ENCODE peak calls at places on chromosomes 13 and 19, in four cellular contexts. One of them, this sample, is unnamed.

GRCh38 chr13:74930402-74931165 is 551.4 kb downstream of the TBC1D4 start:
- DNase-seq in K562: no peak
- DNase-seq in WTC11: no peak
- DNase-seq in HCT116: no peak
- DNase-seq in this sample: no peak

GRCh38 chr19:5166262-5166661 is 174.3 kb downstream of the PTPRS start:
- DNase-seq in K562: no peak
- DNase-seq in HCT116: no peak
- DNase-seq in WTC11: no peak
- DNase-seq in this sample: no peak

GRCh38 chr13:31965361-31966066 is 66.1 kb upstream of the FRY start:
- DNase-seq in WTC11: no peak
- DNase-seq in K562: no peak
- DNase-seq in HCT116: no peak
- DNase-seq in this sample: no peak

GRCh38 chr13:19927117-19927734 is 31.3 kb upstream of the ZMYM2 start:
- DNase-seq in HCT116: peak
- DNase-seq in K562: no peak
- DNase-seq in WTC11: no peak
- DNase-seq in this sample: no peak

GRCh38 chr13:63307239-63307638 is 1891.6 kb upstream of the PCDH20 start:
- DNase-seq in K562: no peak
- DNase-seq in WTC11: no peak
- DNase-seq in HCT116: no peak
- DNase-seq in this sample: no peak

GRCh38 chr13:98374750-98375149 is 197.7 kb upstream of the RNF113B start:
- DNase-seq in HCT116: no peak
- DNase-seq in K562: no peak
- DNase-seq in WTC11: no peak
- DNase-seq in this sample: no peak

GRCh38 chr13:99124695-99125334 is 75.8 kb upstream of the UBAC2 start:
- DNase-seq in HCT116: peak
- DNase-seq in K562: peak
- DNase-seq in WTC11: no peak
- DNase-seq in this sample: no peak

GRCh38 chr19:7917292-7918061 is 2.7 kb upstream of the SNAPC2 start:
- DNase-seq in K562: no peak
- DNase-seq in HCT116: no peak
- DNase-seq in WTC11: peak
- DNase-seq in this sample: peak

GRCh38 chr13:78608705-78609463 is 5.5 kb upstream of the POU4F1 start:
- DNase-seq in K562: no peak
- DNase-seq in WTC11: peak
- DNase-seq in HCT116: no peak
- DNase-seq in this sample: no peak

GRCh38 chr13:30105381-30105780 is 202.0 kb downstream of the KATNAL1 start:
- DNase-seq in HCT116: no peak
- DNase-seq in K562: no peak
- DNase-seq in WTC11: peak
- DNase-seq in this sample: peak

GRCh38 chr13:66887088-66887487 is 343.0 kb downstream of the PCDH9 start:
- DNase-seq in HCT116: no peak
- DNase-seq in WTC11: no peak
- DNase-seq in K562: no peak
- DNase-seq in this sample: no peak

GRCh38 chr13:25174304-25174703 is 2.2 kb upstream of the AMER2 start:
- DNase-seq in K562: no peak
- DNase-seq in HCT116: no peak
- DNase-seq in WTC11: no peak
- DNase-seq in this sample: no peak

GRCh38 chr13:98741741-98742435 is 10.6 kb downstream of the SLC15A1 start:
- DNase-seq in HCT116: no peak
- DNase-seq in K562: no peak
- DNase-seq in WTC11: no peak
- DNase-seq in this sample: no peak

GRCh38 chr13:24916464-24916863 is 152.5 kb downstream of the RNF17 start:
- DNase-seq in K562: no peak
- DNase-seq in WTC11: no peak
- DNase-seq in HCT116: no peak
- DNase-seq in this sample: no peak

GRCh38 chr19:4730740-4731171 is 7.1 kb upstream of the DPP9 start:
- DNase-seq in HCT116: peak
- DNase-seq in K562: peak
- DNase-seq in WTC11: peak
- DNase-seq in this sample: peak

GRCh38 chr19:14158276-14159023 is 22.1 kb upstream of the ASF1B start:
- DNase-seq in HCT116: no peak
- DNase-seq in K562: no peak
- DNase-seq in WTC11: no peak
- DNase-seq in this sample: no peak

GRCh38 chr13:30679483-30680330 is 55.6 kb upstream of the ALOX5AP start:
- DNase-seq in K562: no peak
- DNase-seq in WTC11: peak
- DNase-seq in HCT116: no peak
- DNase-seq in this sample: no peak

GRCh38 chr19:42166336-42166735 is 34.1 kb upstream of the POU2F2 start:
- DNase-seq in HCT116: no peak
- DNase-seq in K562: no peak
- DNase-seq in WTC11: no peak
- DNase-seq in this sample: no peak

GRCh38 chr13:39257642-39258041 is 219.4 kb downstream of the NHLRC3 start:
- DNase-seq in K562: no peak
- DNase-seq in WTC11: no peak
- DNase-seq in HCT116: no peak
- DNase-seq in this sample: no peak
- TF ChIP-seq SP1 in K562: no peak
- TF ChIP-seq SP1 in WTC11: no peak
- TF ChIP-seq SP1 in HCT116: no peak
- TF ChIP-seq SP1 in this sample: no peak

DNA sequence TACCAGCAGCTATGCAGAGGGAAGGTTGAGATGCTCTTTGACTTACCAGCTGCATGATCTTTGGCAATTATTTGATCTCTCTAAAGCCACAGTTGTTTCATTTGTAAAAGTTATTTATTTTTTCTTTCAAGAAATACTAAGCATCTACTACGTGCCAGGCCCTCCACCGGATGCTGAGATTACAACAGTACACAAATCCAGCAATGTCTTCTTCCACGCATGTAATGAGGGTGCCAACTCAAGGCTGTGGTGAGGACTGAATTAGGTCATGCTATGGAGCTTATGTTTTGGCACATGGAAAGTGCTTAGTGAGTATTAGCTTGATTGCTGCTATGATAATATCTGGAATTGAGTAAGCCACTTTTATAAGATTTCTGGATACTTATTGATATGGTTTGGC is 358.2 kb downstream of the IRS2 start:
- DNase-seq in HCT116: no peak
- DNase-seq in K562: no peak
- DNase-seq in WTC11: no peak
- DNase-seq in this sample: no peak
- TF ChIP-seq ATF3 in HCT116: no peak
- TF ChIP-seq ATF3 in K562: no peak
- TF ChIP-seq ATF3 in WTC11: no peak
- TF ChIP-seq ATF3 in this sample: no peak

DNA sequence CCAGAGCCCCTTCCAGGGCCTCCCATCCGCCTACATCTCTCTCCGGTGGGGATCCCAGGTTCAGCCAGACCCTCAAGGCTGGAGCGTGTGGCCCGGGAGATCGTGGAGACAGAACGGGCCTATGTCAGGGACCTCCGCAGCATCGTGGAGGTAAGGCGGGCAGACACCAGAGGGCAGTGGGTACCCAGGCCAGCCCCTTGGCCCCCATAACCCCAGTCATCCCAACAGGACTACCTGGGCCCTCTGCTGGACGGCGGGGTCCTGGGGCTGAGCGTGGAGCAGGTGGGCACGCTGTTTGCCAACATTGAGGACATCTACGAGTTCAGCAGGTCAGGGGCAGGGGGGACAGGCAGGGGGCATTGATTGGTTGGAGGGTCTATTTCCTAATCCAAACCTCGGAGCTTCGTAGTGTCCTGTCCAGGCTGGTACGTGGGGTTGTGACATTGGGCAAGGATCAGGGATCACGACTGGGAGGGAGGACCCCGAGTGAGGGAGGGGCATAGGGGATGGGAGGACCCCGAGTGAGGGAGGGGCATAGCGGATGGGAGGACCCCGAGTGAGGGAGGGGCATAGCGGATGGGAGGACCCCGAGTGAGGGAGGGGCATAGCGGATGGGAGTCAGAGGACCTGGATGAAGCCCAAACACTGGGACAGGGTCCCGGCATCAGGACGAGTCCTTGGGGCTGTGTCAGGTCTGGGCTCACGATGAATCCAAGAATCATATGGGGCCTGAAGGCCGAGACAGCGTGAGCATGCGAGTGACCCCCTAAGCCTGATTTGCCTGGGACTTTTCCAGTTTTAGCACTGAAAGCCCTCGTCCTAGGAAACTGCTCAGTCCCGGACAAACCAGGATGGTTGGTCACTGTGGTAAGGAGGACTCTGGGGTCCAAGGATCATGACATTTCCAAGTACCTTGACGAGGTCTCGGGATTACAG is 2.9 kb downstream of the PLEKHG2 start:
- DNase-seq in WTC11: peak
- DNase-seq in K562: no peak
- DNase-seq in HCT116: no peak
- DNase-seq in this sample: no peak
- TF ChIP-seq SP1 in WTC11: no peak
- TF ChIP-seq SP1 in K562: no peak
- TF ChIP-seq SP1 in HCT116: no peak
- TF ChIP-seq SP1 in this sample: no peak

DNA sequence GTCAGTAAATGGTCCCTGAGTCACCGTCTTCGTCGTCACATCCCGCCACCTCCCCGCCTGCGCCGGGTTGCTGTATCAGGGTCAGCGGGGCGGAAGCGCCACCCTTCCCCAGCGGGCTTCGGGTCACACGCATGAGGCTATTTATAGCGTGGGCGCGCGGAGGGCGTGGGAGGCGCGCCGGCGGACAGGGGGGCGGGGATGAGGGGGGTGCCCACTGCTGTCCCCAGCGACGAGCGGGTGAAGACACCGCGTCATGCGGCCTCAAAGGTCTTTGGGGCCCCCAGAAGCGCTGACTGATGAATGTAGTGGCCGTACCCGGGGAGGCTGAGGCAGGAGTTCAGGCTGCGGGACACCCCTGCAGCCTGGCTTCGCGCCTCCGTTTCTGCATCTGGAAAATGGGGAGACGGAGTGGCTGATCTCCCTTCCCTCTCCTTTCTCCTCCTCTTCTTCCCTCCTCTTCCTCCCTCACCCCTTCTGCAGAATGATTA is 7.9 kb downstream of the UNC13A start:
- DNase-seq in HCT116: peak
- DNase-seq in K562: peak
- DNase-seq in WTC11: peak
- DNase-seq in this sample: no peak
- TF ChIP-seq ATF3 in HCT116: no peak
- TF ChIP-seq ATF3 in K562: peak
- TF ChIP-seq ATF3 in WTC11: no peak
- TF ChIP-seq ATF3 in this sample: no peak

GRCh38 chr13:73272831-73273230 is 214.0 kb downstream of the KLF5 start:
- DNase-seq in K562: no peak
- DNase-seq in WTC11: no peak
- DNase-seq in HCT116: no peak
- DNase-seq in this sample: no peak

GRCh38 chr13:73273737-73274136 is 214.9 kb downstream of the KLF5 start:
- DNase-seq in WTC11: no peak
- DNase-seq in K562: no peak
- DNase-seq in HCT116: no peak
- DNase-seq in this sample: no peak

GRCh38 chr13:73275163-73275562 is 216.4 kb downstream of the KLF5 start:
- DNase-seq in K562: no peak
- DNase-seq in HCT116: no peak
- DNase-seq in WTC11: no peak
- DNase-seq in this sample: no peak

GRCh38 chr13:73273276-73273675 is 214.5 kb downstream of the KLF5 start:
- DNase-seq in WTC11: no peak
- DNase-seq in K562: no peak
- DNase-seq in HCT116: no peak
- DNase-seq in this sample: no peak

DNA sequence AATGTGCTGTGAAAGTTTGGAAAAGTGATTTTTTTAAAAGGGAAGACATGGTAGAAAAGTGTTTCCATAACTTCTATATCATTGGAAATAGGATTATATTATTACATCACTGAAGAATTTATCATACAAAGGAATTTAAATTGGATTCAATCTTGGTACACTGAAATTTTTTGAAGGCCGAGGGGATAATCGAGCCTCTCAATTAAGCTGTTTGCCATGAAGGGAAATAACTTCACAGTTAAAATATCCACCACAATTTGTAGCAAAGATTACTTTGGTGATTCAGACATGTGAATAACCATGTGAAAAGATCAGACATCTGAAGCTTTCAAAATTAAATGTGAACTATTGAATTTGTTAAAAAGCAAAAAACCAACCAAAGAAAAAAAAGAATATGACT is 215.3 kb downstream of the KLF5 start:
- DNase-seq in HCT116: no peak
- DNase-seq in K562: no peak
- DNase-seq in WTC11: no peak
- DNase-seq in this sample: no peak
- TF ChIP-seq SP1 in HCT116: no peak
- TF ChIP-seq SP1 in K562: no peak
- TF ChIP-seq SP1 in WTC11: no peak
- TF ChIP-seq SP1 in this sample: no peak

GRCh38 chr13:27917121-27917947 is 2.5 kb upstream of the PDX1 start:
- DNase-seq in HCT116: no peak
- DNase-seq in K562: no peak
- DNase-seq in WTC11: peak
- DNase-seq in this sample: peak
- TF ChIP-seq ATF3 in HCT116: no peak
- TF ChIP-seq ATF3 in K562: no peak
- TF ChIP-seq ATF3 in WTC11: no peak
- TF ChIP-seq ATF3 in this sample: no peak

DNA sequence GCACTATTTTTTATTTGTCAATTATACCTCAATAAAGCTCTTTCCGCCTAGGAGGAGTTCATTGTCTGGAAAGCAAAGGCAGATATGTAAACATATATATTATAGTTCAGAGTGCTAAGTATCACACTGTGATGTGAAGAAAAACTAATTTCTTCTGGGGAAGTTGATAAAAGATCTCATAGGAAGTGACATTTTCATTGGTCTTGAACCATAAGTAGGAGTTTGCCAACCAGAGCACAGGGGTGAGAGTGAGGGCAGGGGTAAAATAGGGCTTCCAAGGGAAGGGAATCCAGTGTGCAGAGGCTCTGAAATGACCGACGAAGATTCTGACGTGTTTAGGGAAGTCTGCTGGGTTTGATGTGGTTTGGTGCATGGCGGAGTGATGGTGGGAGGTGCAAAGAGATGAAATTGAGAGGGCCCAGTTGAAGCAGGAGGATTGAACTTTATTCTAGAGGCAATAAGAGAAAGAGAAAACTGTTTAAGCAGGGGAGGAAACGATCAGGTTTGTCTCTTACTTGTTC is 781 bp upstream of the GTF2F2 start:
- DNase-seq in HCT116: no peak
- DNase-seq in K562: peak
- DNase-seq in WTC11: no peak
- DNase-seq in this sample: no peak
- TF ChIP-seq SP1 in HCT116: no peak
- TF ChIP-seq SP1 in K562: no peak
- TF ChIP-seq SP1 in WTC11: no peak
- TF ChIP-seq SP1 in this sample: no peak